ENCODE peak calls at places on chromosomes 16 and 17, in four cellular contexts. H, Z, L and T are unnamed samples.

GRCh38 chr17:35766489-35766877 is 5.8 kb downstream of the C17orf50 start:
- DNase-seq in H (no peak), Z (no peak), L (no peak), T (no peak)

GRCh38 chr16:3012828-3013420 is at the start of gene CLDN9:
- DNase-seq in H (no peak), Z (no peak), L (no peak), T (no peak)

GRCh38 chr16:49431591-49432290 is 58.1 kb downstream of the C16orf78 start:
- DNase-seq in H (no peak), Z (no peak), L (peak; percentile 56), T (no peak)

GRCh38 chr17:718075-718474 is 3.4 kb upstream of the VPS53 start:
- DNase-seq in H (no peak), Z (no peak), L (no peak), T (no peak)

GRCh38 chr17:63848834-63849689 is 6.6 kb upstream of the SMARCD2 start:
- DNase-seq in H (peak; percentile 81), Z (peak; percentile 83), L (peak; percentile 98), T (peak; percentile 95)

GRCh38 chr16:83603981-83604570 is 203.7 kb upstream of the HSBP1 start:
- DNase-seq in H (no peak), Z (no peak), L (no peak), T (no peak)

GRCh38 chr16:56974549-56975300 is 13.0 kb downstream of the CETP start:
- DNase-seq in H (no peak), Z (no peak), L (no peak), T (no peak)

GRCh38 chr17:79735096-79735495 is 4.4 kb downstream of the ENPP7 start:
- DNase-seq in H (no peak), Z (no peak), L (no peak), T (no peak)

GRCh38 chr16:56365552-56365951 is 59.8 kb downstream of the AMFR start:
- DNase-seq in H (no peak), Z (no peak), L (no peak), T (no peak)

GRCh38 chr17:34133350-34133749 is 121.7 kb upstream of the CCL2 start:
- DNase-seq in H (no peak), Z (no peak), L (no peak), T (no peak)

GRCh38 chr17:32518856-32519768 is 32.3 kb downstream of the CDK5R1 start:
- DNase-seq in H (peak; percentile 57), Z (peak; percentile 51), L (peak; percentile 83), T (peak; percentile 56)

GRCh38 chr16:81946206-81946605 is 65.1 kb downstream of the SDR42E1 start:
- DNase-seq in H (no peak), Z (no peak), L (no peak), T (no peak)

GRCh38 chr17:40329981-40330794 is 21.2 kb downstream of the RARA start:
- DNase-seq in H (no peak), Z (no peak), L (no peak), T (peak; percentile 76)

GRCh38 chr17:57645950-57646686 is 99.0 kb downstream of the CCDC182 start:
- DNase-seq in H (no peak), Z (no peak), L (no peak), T (no peak)

GRCh38 chr16:30028438-30029093 is 2.5 kb downstream of the TLCD3B start:
- DNase-seq in H (peak; percentile 64), Z (no peak), L (no peak), T (no peak)

GRCh38 chr16:73025506-73026131 is 22.3 kb downstream of the ZFHX3 start:
- DNase-seq in H (no peak), Z (no peak), L (no peak), T (no peak)

GRCh38 chr16:31198207-31198882 is 4.2 kb downstream of the PYCARD start:
- DNase-seq in H (no peak), Z (no peak), L (peak; percentile 67), T (no peak)

GRCh38 chr17:64615025-64615677 is 47.0 kb downstream of the SMURF2 start:
- DNase-seq in H (no peak), Z (no peak), L (no peak), T (no peak)

GRCh38 chr17:42667088-42667951 is 8.2 kb downstream of the TUBG2 start:
- DNase-seq in H (no peak), Z (no peak), L (no peak), T (no peak)

GRCh38 chr17:55054429-55054828 is 85.9 kb downstream of the STXBP4 start:
- DNase-seq in H (no peak), Z (no peak), L (no peak), T (no peak)

GRCh38 chr17:59641799-59642484 is 22.2 kb downstream of the CLTC start:
- DNase-seq in H (no peak), Z (no peak), L (no peak), T (no peak)

GRCh38 chr17:31147507-31148202 is 52.9 kb downstream of the NF1 start:
- DNase-seq in H (no peak), Z (no peak), L (no peak), T (no peak)

GRCh38 chr17:36534881-36535668 is at the start of gene PIGW:
- DNase-seq in H (peak; percentile 77), Z (peak; percentile 67), L (peak; percentile 97), T (peak; percentile 93)

GRCh38 chr16:85136213-85136704 is 24.0 kb upstream of the CIBAR2 start:
- DNase-seq in H (no peak), Z (no peak), L (no peak), T (peak; percentile 73)

GRCh38 chr17:82985973-82986372 is 93.4 kb upstream of the METRNL start:
- DNase-seq in H (no peak), Z (peak; percentile 47), L (no peak), T (peak; percentile 51)

GRCh38 chr16:27844826-27845225 is 218.7 kb downstream of the GSG1L start:
- DNase-seq in H (no peak), Z (no peak), L (peak; percentile 51), T (no peak)

GRCh38 chr17:48471807-48472484 is 41.9 kb upstream of the SKAP1 start:
- DNase-seq in H (no peak), Z (no peak), L (no peak), T (no peak)

GRCh38 chr17:16919663-16920627 is 52.0 kb downstream of the TNFRSF13B start:
- DNase-seq in H (no peak), Z (no peak), L (peak; percentile 61), T (peak; percentile 21)

GRCh38 chr17:29722411-29723198 is 99.9 kb upstream of the CORO6 start:
- DNase-seq in H (no peak), Z (peak; percentile 7), L (no peak), T (no peak)

GRCh38 chr17:21360048-21360447 is 16.1 kb upstream of the KCNJ12 start:
- DNase-seq in H (no peak), Z (no peak), L (no peak), T (no peak)

GRCh38 chr17:65864409-65864808 is 303.0 kb upstream of the AXIN2 start:
- DNase-seq in H (no peak), Z (no peak), L (no peak), T (no peak)

GRCh38 chr16:24013054-24013636 is 177.4 kb downstream of the PRKCB start:
- DNase-seq in H (no peak), Z (no peak), L (no peak), T (no peak)

GRCh38 chr17:74196541-74197310 is 6.8 kb upstream of the RPL38 start:
- DNase-seq in H (no peak), Z (no peak), L (no peak), T (no peak)

GRCh38 chr17:44602390-44602789 is 45.1 kb downstream of the FZD2 start:
- DNase-seq in H (no peak), Z (no peak), L (no peak), T (no peak)

GRCh38 chr16:72400257-72401078 is 228.5 kb upstream of the PMFBP1 start:
- DNase-seq in H (peak; percentile 14), Z (no peak), L (no peak), T (no peak)

GRCh38 chr17:77526728-77527355 is 386.1 kb downstream of the SEC14L1 start:
- DNase-seq in H (no peak), Z (no peak), L (peak; percentile 41), T (no peak)

GRCh38 chr16:50259334-50260205 is 6.8 kb upstream of the ADCY7 start:
- DNase-seq in H (no peak), Z (no peak), L (peak; percentile 77), T (no peak)

GRCh38 chr16:87310610-87311009 is 6.6 kb downstream of the C16orf95 start:
- DNase-seq in H (no peak), Z (no peak), L (no peak), T (no peak)